ENCODE peak calls at places on chromosomes 13 and 19, in seven cellular contexts. X is activated CD4-positive, alpha-beta T cell treated with anti-CD3 and anti-CD28 coated beads for 4 hours; N is nephron progenitor cell; Q is CD4-positive, alpha-beta T cell; F is tibial artery; W is cardiac muscle cell; U is stimulated activated CD8-positive, alpha-beta memory T cell treated with anti-CD3 and anti-CD28 coated beads, Interleukin-4, amount 100 ng/mL, for 24 hours. L is an unnamed sample.

GRCh38 chr13:33016414-33017409 is at the start of gene KL:
- DNase-seq in X (no peak), N (peak), Q (no peak), F (peak), W (peak), U (no peak), L (peak)

GRCh38 chr19:38037151-38037611 is 130.2 kb downstream of the SIPA1L3 start:
- DNase-seq in X (no peak), N (no peak), Q (no peak), F (no peak), W (peak), U (no peak), L (peak)

GRCh38 chr19:51127755-51128154 is 3.0 kb downstream of the SIGLEC9 start:
- DNase-seq in X (no peak), N (no peak), Q (no peak), F (peak), W (no peak), U (no peak), L (no peak)

GRCh38 chr13:104286566-104287290 is 1220.5 kb upstream of the SLC10A2 start:
- DNase-seq in X (no peak), N (no peak), Q (no peak), F (no peak), W (no peak), U (no peak), L (no peak)

GRCh38 chr13:97026759-97027555 is 32.7 kb upstream of the OXGR1 start:
- DNase-seq in X (no peak), N (no peak), Q (no peak), F (no peak), W (no peak), U (no peak), L (no peak)

GRCh38 chr13:36680918-36681317 is 7.1 kb downstream of the SERTM1 start:
- DNase-seq in X (no peak), N (no peak), Q (no peak), F (no peak), W (no peak), U (no peak), L (no peak)

GRCh38 chr13:55816976-55817601 is 1323.6 kb upstream of the PRR20A start:
- DNase-seq in X (no peak), N (no peak), Q (no peak), F (no peak), W (no peak), U (no peak), L (no peak)

GRCh38 chr19:41936416-41936850 is 8.2 kb upstream of the ERFL start:
- DNase-seq in X (peak), N (no peak), Q (no peak), F (no peak), W (no peak), U (peak), L (no peak)

GRCh38 chr13:113629814-113630213 is 28.2 kb downstream of the ATP4B start:
- DNase-seq in X (no peak), N (no peak), Q (no peak), F (no peak), W (no peak), U (no peak), L (peak)

GRCh38 chr19:3984908-3985642 is at the start of gene EEF2:
- DNase-seq in X (peak), N (peak), Q (peak), F (peak), W (peak), U (peak), L (peak)

GRCh38 chr19:15437355-15438123 is 12.2 kb downstream of the WIZ start:
- DNase-seq in X (no peak), N (no peak), Q (no peak), F (no peak), W (no peak), U (no peak), L (no peak)

GRCh38 chr13:50993371-50993770 is 83.8 kb downstream of the RNASEH2B start:
- DNase-seq in X (no peak), N (no peak), Q (no peak), F (no peak), W (no peak), U (no peak), L (no peak)

GRCh38 chr13:113138792-113139551 is 16.4 kb downstream of the F10 start:
- DNase-seq in X (no peak), N (no peak), Q (no peak), F (peak), W (no peak), U (no peak), L (no peak)

GRCh38 chr19:30092721-30093569 is 150.9 kb downstream of the URI1 start:
- DNase-seq in X (no peak), N (no peak), Q (no peak), F (no peak), W (no peak), U (no peak), L (peak)

GRCh38 chr19:49331616-49332055 is 3.6 kb upstream of the CD37 start:
- DNase-seq in X (peak), N (no peak), Q (peak), F (no peak), W (peak), U (no peak), L (no peak)

GRCh38 chr13:24032674-24033073 is 127.8 kb upstream of the SPATA13 start:
- DNase-seq in X (no peak), N (no peak), Q (no peak), F (no peak), W (no peak), U (no peak), L (no peak)

GRCh38 chr13:20161275-20161950 is 561 bp upstream of the GJA3 start:
- DNase-seq in X (peak), N (peak), Q (no peak), F (no peak), W (peak), U (peak), L (no peak)

GRCh38 chr19:40674291-40674690 is 16.2 kb downstream of the NUMBL start:
- DNase-seq in X (no peak), N (no peak), Q (no peak), F (no peak), W (no peak), U (no peak), L (no peak)

GRCh38 chr19:12774588-12775555 is at the start of gene HOOK2:
- DNase-seq in X (no peak), N (no peak), Q (no peak), F (no peak), W (no peak), U (no peak), L (no peak)

GRCh38 chr13:72290962-72291681 is 424.1 kb upstream of the DACH1 start:
- DNase-seq in X (no peak), N (no peak), Q (no peak), F (no peak), W (no peak), U (no peak), L (no peak)

L was measured in glutamatergic neuron.